ENCODE peak calls at places on chromosomes 1 and 21, in five cellular contexts. One of them, this sample, is unnamed.

GRCh38 chr1:76568839-76569238 is 298.4 kb upstream of the ST6GALNAC5 start:
- DNase-seq in PC-3: no peak
- DNase-seq in stomach: no peak
- DNase-seq in MM.1S: no peak
- DNase-seq in GM23338: no peak
- DNase-seq in this sample: no peak

GRCh38 chr1:235516862-235517446 is 12.7 kb upstream of the B3GALNT2 start:
- DNase-seq in GM23338: no peak
- DNase-seq in PC-3: no peak
- DNase-seq in stomach: no peak
- DNase-seq in MM.1S: peak; percentile 77
- DNase-seq in this sample: no peak

GRCh38 chr1:221644663-221645258 is 97.1 kb downstream of the DUSP10 start:
- DNase-seq in PC-3: no peak
- DNase-seq in stomach: no peak
- DNase-seq in MM.1S: no peak
- DNase-seq in GM23338: no peak
- DNase-seq in this sample: no peak

GRCh38 chr1:40650075-40650474 is 15.4 kb downstream of the RIMS3 start:
- DNase-seq in GM23338: peak; percentile 79
- DNase-seq in PC-3: no peak
- DNase-seq in MM.1S: no peak
- DNase-seq in stomach: no peak
- DNase-seq in this sample: no peak

GRCh38 chr1:59107516-59107915 is 189.4 kb upstream of the FGGY start:
- DNase-seq in GM23338: no peak
- DNase-seq in MM.1S: no peak
- DNase-seq in stomach: peak; percentile 64
- DNase-seq in PC-3: no peak
- DNase-seq in this sample: peak; percentile 84

GRCh38 chr1:15245593-15246325 is 1.3 kb upstream of the FHAD1 start:
- DNase-seq in MM.1S: no peak
- DNase-seq in GM23338: no peak
- DNase-seq in PC-3: no peak
- DNase-seq in stomach: no peak
- DNase-seq in this sample: peak; percentile 87

GRCh38 chr21:19999369-20000272 is 998.6 kb upstream of the NCAM2 start:
- DNase-seq in MM.1S: no peak
- DNase-seq in PC-3: no peak
- DNase-seq in stomach: no peak
- DNase-seq in GM23338: no peak
- DNase-seq in this sample: no peak

GRCh38 chr1:41672641-41673313 is 188.3 kb upstream of the EDN2 start:
- DNase-seq in PC-3: no peak
- DNase-seq in GM23338: no peak
- DNase-seq in stomach: no peak
- DNase-seq in MM.1S: no peak
- DNase-seq in this sample: peak; percentile 77

GRCh38 chr1:219323426-219323825 is 149.7 kb downstream of the LYPLAL1 start:
- DNase-seq in PC-3: peak; percentile 96
- DNase-seq in MM.1S: no peak
- DNase-seq in stomach: no peak
- DNase-seq in GM23338: no peak
- DNase-seq in this sample: no peak

GRCh38 chr21:45996311-45997204 is 15.0 kb downstream of the COL6A1 start:
- DNase-seq in PC-3: no peak
- DNase-seq in stomach: peak; percentile 23
- DNase-seq in MM.1S: no peak
- DNase-seq in GM23338: no peak
- DNase-seq in this sample: no peak

GRCh38 chr1:79059361-79059760 is 52.8 kb upstream of the ADGRL4 start:
- DNase-seq in MM.1S: no peak
- DNase-seq in stomach: no peak
- DNase-seq in GM23338: no peak
- DNase-seq in PC-3: no peak
- DNase-seq in this sample: no peak

GRCh38 chr1:20290624-20291597 is at the start of gene VWA5B1:
- DNase-seq in stomach: no peak
- DNase-seq in PC-3: no peak
- DNase-seq in GM23338: peak; percentile 92
- DNase-seq in MM.1S: no peak
- DNase-seq in this sample: no peak

GRCh38 chr1:24506706-24507422 is 4.2 kb downstream of the RCAN3 start:
- DNase-seq in stomach: no peak
- DNase-seq in PC-3: no peak
- DNase-seq in GM23338: peak; percentile 35
- DNase-seq in MM.1S: no peak
- DNase-seq in this sample: no peak

DNA sequence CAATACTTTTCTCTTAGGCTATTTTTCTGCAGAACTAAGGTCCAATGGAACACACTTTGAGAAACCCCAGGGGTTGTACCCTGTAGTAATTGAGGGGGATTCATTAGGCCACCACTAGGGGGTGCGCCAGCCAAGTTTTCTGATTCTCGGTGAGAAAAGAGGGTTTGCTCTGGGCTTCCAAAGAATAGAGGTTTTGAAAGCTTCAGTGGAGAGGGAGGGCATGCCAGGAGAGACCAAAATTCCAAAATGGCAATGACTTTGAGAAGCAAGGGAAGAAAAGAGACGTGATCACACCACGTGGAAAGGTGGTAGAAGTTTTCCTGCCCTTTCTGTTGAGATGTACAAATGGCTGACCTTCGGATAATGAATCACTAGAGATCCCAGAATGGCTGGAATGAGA is 323.3 kb downstream of the RPS6KC1 start:
- DNase-seq in MM.1S: peak; percentile 68
- DNase-seq in stomach: peak; percentile 54
- DNase-seq in PC-3: peak; percentile 90
- DNase-seq in GM23338: peak; percentile 90
- DNase-seq in this sample: peak; percentile 8
- H3K4me1 ChIP-seq in MM.1S: no peaks in the 10 kb centered on the region
- H3K4me1 ChIP-seq in stomach: no peaks in the 10 kb centered on the region
- H3K4me1 ChIP-seq in PC-3: no peaks in the 10 kb centered on the region
- H3K4me1 ChIP-seq in GM23338: peaks cover 17% of the 10 kb centered on the region
- H3K4me1 ChIP-seq in this sample: no peaks in the 10 kb centered on the region

DNA sequence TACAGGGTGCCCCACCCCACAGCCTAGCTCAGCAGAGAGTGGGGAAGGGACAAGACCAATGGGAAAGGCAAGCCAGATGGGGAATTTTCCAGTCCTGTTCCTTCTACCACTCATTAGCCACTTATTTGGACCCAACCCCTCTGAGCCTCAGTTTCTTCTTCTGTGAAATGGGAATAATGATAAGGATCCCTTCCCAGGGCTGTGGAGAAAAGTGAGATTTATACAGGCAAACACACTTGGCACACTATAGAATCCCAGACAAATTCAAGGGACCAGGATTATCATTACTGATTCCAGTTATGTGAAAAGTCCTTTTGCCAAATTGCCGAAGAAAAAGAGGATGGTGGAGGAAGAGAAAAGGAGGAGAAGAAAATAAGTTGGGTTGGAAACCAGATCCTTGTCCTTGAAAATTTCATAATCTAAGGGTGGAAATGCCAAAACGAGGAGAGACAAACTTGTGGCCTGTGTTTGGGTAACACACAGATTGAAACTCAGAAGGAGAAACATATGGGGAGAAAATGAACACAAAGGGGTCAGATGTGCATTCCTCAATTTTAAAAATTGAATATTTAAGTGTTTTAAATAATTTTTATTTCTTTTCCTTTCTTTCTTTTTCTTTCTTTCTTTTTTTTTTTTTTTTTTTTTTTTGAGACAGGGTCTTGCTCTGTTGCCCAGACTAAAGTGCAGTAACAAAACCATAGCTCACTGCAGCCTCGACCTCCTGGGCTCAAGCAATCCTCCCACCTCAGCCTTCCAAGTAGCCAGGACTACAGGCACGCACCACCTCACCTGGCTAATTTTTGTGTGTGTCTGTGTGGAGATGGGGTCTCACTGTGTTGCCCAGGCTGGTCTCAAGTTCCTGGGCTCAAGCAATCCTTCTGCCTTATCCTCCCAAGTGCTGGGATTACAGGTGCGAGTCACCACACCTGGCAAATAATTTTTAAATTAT is 9.6 kb downstream of the CAPN2 start:
- DNase-seq in stomach: no peak
- DNase-seq in MM.1S: no peak
- DNase-seq in PC-3: no peak
- DNase-seq in GM23338: no peak
- DNase-seq in this sample: no peak
- H3K4me1 ChIP-seq in stomach: peaks cover 79% of the 10 kb centered on the region
- H3K4me1 ChIP-seq in MM.1S: peaks cover 34% of the 10 kb centered on the region
- H3K4me1 ChIP-seq in PC-3: peaks cover 81% of the 10 kb centered on the region
- H3K4me1 ChIP-seq in GM23338: peaks cover 34% of the 10 kb centered on the region
- H3K4me1 ChIP-seq in this sample: peaks cover 29% of the 10 kb centered on the region

GRCh38 chr1:183490932-183491331 is 18.6 kb downstream of the SMG7 start:
- DNase-seq in GM23338: no peak
- DNase-seq in MM.1S: no peak
- DNase-seq in PC-3: no peak
- DNase-seq in stomach: no peak
- DNase-seq in this sample: no peak

GRCh38 chr1:183497218-183497617 is 24.9 kb downstream of the SMG7 start:
- DNase-seq in PC-3: no peak
- DNase-seq in stomach: no peak
- DNase-seq in GM23338: no peak
- DNase-seq in MM.1S: no peak
- DNase-seq in this sample: no peak

GRCh38 chr1:183498342-183498991 is 26.2 kb downstream of the SMG7 start:
- DNase-seq in MM.1S: no peak
- DNase-seq in GM23338: no peak
- DNase-seq in PC-3: no peak
- DNase-seq in stomach: no peak
- DNase-seq in this sample: no peak

GRCh38 chr1:183495420-183495819 is 23.1 kb downstream of the SMG7 start:
- DNase-seq in PC-3: no peak
- DNase-seq in GM23338: no peak
- DNase-seq in stomach: no peak
- DNase-seq in MM.1S: no peak
- DNase-seq in this sample: no peak

DNA sequence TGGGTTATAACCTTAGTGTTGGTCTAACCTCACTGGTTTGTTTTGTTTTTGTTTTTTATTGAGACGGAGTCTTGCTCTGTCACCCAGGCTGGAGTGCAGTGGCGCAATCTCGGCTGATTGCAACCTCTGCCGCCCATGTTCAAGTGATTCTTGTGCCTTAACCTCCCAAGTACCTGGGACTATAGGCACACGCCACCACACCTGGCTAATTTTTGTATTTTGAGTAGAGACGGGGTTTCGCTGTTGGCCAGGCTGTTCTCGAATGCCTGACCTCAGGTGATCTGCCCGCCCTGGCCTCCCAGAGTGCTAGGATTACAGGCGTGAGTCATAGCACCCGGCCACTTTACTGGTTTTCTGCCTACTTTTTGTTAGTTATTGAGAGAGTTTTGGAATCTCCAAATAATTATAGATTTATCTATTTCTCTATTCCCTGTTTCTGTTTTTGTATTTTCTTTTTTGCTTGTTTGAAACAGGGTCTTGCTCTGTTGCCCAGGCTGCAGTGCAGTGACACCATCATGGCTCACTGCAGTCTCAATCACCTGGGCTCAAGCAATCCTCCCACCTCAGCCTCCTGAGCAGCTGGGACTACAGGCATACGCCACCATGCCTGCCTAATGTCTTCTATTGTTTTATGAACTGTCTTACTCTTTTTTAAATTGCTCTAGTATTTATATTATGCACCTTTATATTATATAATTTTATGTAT is 21.4 kb downstream of the SMG7 start:
- DNase-seq in MM.1S: no peak
- DNase-seq in PC-3: peak; percentile 30
- DNase-seq in stomach: no peak
- DNase-seq in GM23338: no peak
- DNase-seq in this sample: no peak
- H3K4me1 ChIP-seq in MM.1S: peaks cover 15% of the 10 kb centered on the region
- H3K4me1 ChIP-seq in PC-3: no peaks in the 10 kb centered on the region
- H3K4me1 ChIP-seq in stomach: no peaks in the 10 kb centered on the region
- H3K4me1 ChIP-seq in GM23338: peaks cover 2% of the 10 kb centered on the region
- H3K4me1 ChIP-seq in this sample: peaks cover 6% of the 10 kb centered on the region

GRCh38 chr21:15036189-15036588 is 28.6 kb downstream of the NRIP1 start:
- DNase-seq in stomach: no peak
- DNase-seq in MM.1S: no peak
- DNase-seq in PC-3: no peak
- DNase-seq in GM23338: no peak
- DNase-seq in this sample: no peak
- H3K4me1 ChIP-seq in stomach: no peaks in the 10 kb centered on the region
- H3K4me1 ChIP-seq in MM.1S: no peaks in the 10 kb centered on the region
- H3K4me1 ChIP-seq in PC-3: peaks cover 25% of the 10 kb centered on the region
- H3K4me1 ChIP-seq in GM23338: peaks cover 8% of the 10 kb centered on the region
- H3K4me1 ChIP-seq in this sample: peaks cover 15% of the 10 kb centered on the region

GRCh38 chr1:155942578-155943141 is 1.2 kb downstream of the RXFP4 start:
- DNase-seq in stomach: no peak
- DNase-seq in MM.1S: no peak
- DNase-seq in PC-3: no peak
- DNase-seq in GM23338: no peak
- DNase-seq in this sample: no peak
- H3K4me1 ChIP-seq in stomach: peaks cover 33% of the 10 kb centered on the region
- H3K4me1 ChIP-seq in MM.1S: peaks cover 79% of the 10 kb centered on the region
- H3K4me1 ChIP-seq in PC-3: peaks cover 29% of the 10 kb centered on the region
- H3K4me1 ChIP-seq in GM23338: peaks cover 20% of the 10 kb centered on the region
- H3K4me1 ChIP-seq in this sample: peaks cover 17% of the 10 kb centered on the region

GRCh38 chr1:1349256-1350012 is at the start of gene DVL1:
- DNase-seq in GM23338: peak; percentile 89
- DNase-seq in stomach: peak; percentile 61
- DNase-seq in MM.1S: peak; percentile 67
- DNase-seq in PC-3: peak; percentile 75
- DNase-seq in this sample: no peak
- H3K4me1 ChIP-seq in GM23338: peaks cover 25% of the 10 kb centered on the region
- H3K4me1 ChIP-seq in stomach: peaks cover 63% of the 10 kb centered on the region
- H3K4me1 ChIP-seq in MM.1S: no peaks in the 10 kb centered on the region
- H3K4me1 ChIP-seq in PC-3: peaks cover 54% of the 10 kb centered on the region
- H3K4me1 ChIP-seq in this sample: peaks cover 12% of the 10 kb centered on the region

DNA sequence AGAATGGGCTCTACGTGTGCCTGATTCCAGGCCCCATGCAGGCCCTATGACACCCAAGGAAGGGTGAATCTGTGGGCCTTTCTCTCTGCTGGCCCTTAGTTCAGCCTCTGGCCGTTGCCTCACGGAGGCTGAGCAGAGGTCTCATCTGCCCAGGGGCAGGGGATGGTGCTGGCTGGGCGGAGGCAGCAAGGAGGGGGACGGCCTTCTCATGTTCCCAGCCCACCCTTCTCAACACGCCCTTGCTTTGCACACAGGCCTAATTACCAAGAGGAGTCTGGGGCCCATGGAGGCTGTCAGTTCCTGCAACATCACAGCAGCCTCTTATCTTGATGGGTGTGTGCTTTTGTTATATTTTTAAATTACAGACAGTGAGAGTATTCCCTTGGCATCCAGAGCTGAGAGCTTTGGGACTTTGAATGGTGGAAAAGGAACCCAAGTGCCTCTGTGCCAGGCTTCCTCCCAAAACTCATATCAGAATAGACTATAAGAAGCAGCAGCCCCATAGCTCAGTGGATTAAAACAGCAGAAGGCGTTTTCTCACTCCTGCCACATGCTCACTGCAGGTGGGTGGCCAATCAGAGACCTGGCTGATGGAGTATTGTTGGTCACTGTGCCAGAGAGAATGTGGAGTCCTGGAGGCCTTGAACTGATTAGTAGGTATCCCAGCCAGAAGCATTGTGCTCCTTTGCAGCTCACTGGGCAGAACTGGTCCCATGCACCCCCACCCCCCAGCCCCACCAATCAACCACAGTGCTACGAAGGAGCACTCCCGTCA is 164.9 kb downstream of the CAMTA1 start:
- DNase-seq in stomach: no peak
- DNase-seq in GM23338: no peak
- DNase-seq in PC-3: no peak
- DNase-seq in MM.1S: no peak
- DNase-seq in this sample: no peak
- H3K4me1 ChIP-seq in stomach: no peaks in the 10 kb centered on the region
- H3K4me1 ChIP-seq in GM23338: no peaks in the 10 kb centered on the region
- H3K4me1 ChIP-seq in PC-3: peaks cover 8% of the 10 kb centered on the region
- H3K4me1 ChIP-seq in MM.1S: no peaks in the 10 kb centered on the region
- H3K4me1 ChIP-seq in this sample: no peaks in the 10 kb centered on the region

GRCh38 chr1:39130297-39130696 is 74.2 kb upstream of the MACF1 start:
- DNase-seq in PC-3: peak; percentile 92
- DNase-seq in GM23338: no peak
- DNase-seq in MM.1S: no peak
- DNase-seq in stomach: no peak
- DNase-seq in this sample: peak; percentile 85
- H3K4me1 ChIP-seq in PC-3: peaks cover 66% of the 10 kb centered on the region
- H3K4me1 ChIP-seq in GM23338: peaks cover 57% of the 10 kb centered on the region
- H3K4me1 ChIP-seq in MM.1S: peaks cover 9% of the 10 kb centered on the region
- H3K4me1 ChIP-seq in stomach: peaks cover 48% of the 10 kb centered on the region
- H3K4me1 ChIP-seq in this sample: peaks cover 68% of the 10 kb centered on the region